ENCODE peak calls at places on chromosomes 12 and 14, in seven cellular contexts. U is NCI-H510A treated with DMSO at 0.1 percent for 48 hours, S is HFFc6, O is mammary epithelial cell, A is lower lobe of right lung, D is aorta, N is PC-3. B is an unnamed sample.

GRCh38 chr12:89183985-89184435 is 168.3 kb downstream of the DUSP6 start:
- DNase-seq in U (no peak), S (no peak), O (peak), A (peak), D (no peak), N (peak), B (peak)

GRCh38 chr12:89156862-89157262 is 195.4 kb downstream of the DUSP6 start:
- DNase-seq in U (no peak), S (peak), O (peak), A (no peak), D (no peak), N (no peak), B (no peak)

GRCh38 chr14:68355415-68355814 is 437.5 kb downstream of the ZFP36L1 start:
- DNase-seq in U (no peak), S (no peak), O (no peak), A (no peak), D (no peak), N (no peak), B (no peak)

GRCh38 chr14:30532264-30532663 is 26.7 kb upstream of the G2E3 start:
- DNase-seq in U (no peak), S (no peak), O (no peak), A (no peak), D (no peak), N (no peak), B (no peak)

GRCh38 chr12:116533343-116534248 is 25.6 kb upstream of the MAP1LC3B2 start:
- DNase-seq in U (peak), S (peak), O (no peak), A (peak), D (peak), N (peak), B (no peak)

GRCh38 chr14:57462551-57462950 is 31.1 kb downstream of the CCDC198 start:
- DNase-seq in U (no peak), S (no peak), O (peak), A (no peak), D (no peak), N (peak), B (no peak)

GRCh38 chr14:59465570-59466150 is 480 bp upstream of the GPR135 start:
- DNase-seq in U (no peak), S (no peak), O (no peak), A (no peak), D (no peak), N (no peak), B (no peak)

GRCh38 chr14:31457665-31458659 is 656 bp upstream of the DTD2 start:
- DNase-seq in U (no peak), S (no peak), O (no peak), A (no peak), D (no peak), N (no peak), B (no peak)

GRCh38 chr14:77128414-77128891 is 13.1 kb downstream of the ZDHHC22 start:
- DNase-seq in U (no peak), S (no peak), O (peak), A (no peak), D (no peak), N (peak), B (no peak)

GRCh38 chr12:91496337-91496736 is 313.7 kb upstream of the DCN start:
- DNase-seq in U (no peak), S (no peak), O (no peak), A (no peak), D (no peak), N (peak), B (no peak)

GRCh38 chr12:29216797-29217583 is 67.9 kb downstream of the FAR2 start:
- DNase-seq in U (no peak), S (no peak), O (no peak), A (no peak), D (no peak), N (no peak), B (no peak)